ENCODE peak calls at places on chromosomes 16 and 17, in six cellular contexts. H, U, C, N, Z and T are unnamed samples. For H3K4me1 and H3K27me3, the result is how much of the 10 kb centered on the place peaks cover.

GRCh38 chr17:34623856-34624766 is 44.7 kb downstream of the TMEM132E start:
- DNase-seq in H (no peak), U (no peak), C (no peak), N (no peak), Z (no peak), T (no peak)

GRCh38 chr17:79685121-79685520 is 45.6 kb upstream of the ENPP7 start:
- DNase-seq in H (no peak), U (no peak), C (no peak), N (no peak), Z (no peak), T (no peak)

GRCh38 chr17:17782425-17783120 is 54.2 kb downstream of the SREBF1 start:
- DNase-seq in H (no peak), U (peak), C (no peak), N (no peak), Z (no peak), T (peak)

GRCh38 chr17:31574458-31574857 is 183.0 kb downstream of the RAB11FIP4 start:
- DNase-seq in H (no peak), U (no peak), C (no peak), N (no peak), Z (no peak), T (no peak)

GRCh38 chr17:39194985-39195524 is 2.4 kb downstream of the CACNB1 start:
- DNase-seq in H (no peak), U (no peak), C (no peak), N (no peak), Z (no peak), T (no peak)

GRCh38 chr16:46765050-46765449 is 16.9 kb upstream of the MYLK3 start:
- DNase-seq in H (no peak), U (peak), C (no peak), N (no peak), Z (no peak), T (peak)

GRCh38 chr16:54287758-54288591 is 1.4 kb upstream of the IRX3 start:
- DNase-seq in H (no peak), U (no peak), C (no peak), N (no peak), Z (no peak), T (no peak)

GRCh38 chr16:23847938-23848337 is 12.2 kb downstream of the PRKCB start:
- DNase-seq in H (no peak), U (no peak), C (peak), N (no peak), Z (no peak), T (no peak)

GRCh38 chr16:89404561-89404960 is 85.8 kb downstream of the ANKRD11 start:
- DNase-seq in H (no peak), U (no peak), C (no peak), N (no peak), Z (peak), T (no peak)

GRCh38 chr16:23544436-23544835 is 12.7 kb downstream of the EARS2 start:
- DNase-seq in H (no peak), U (no peak), C (no peak), N (no peak), Z (no peak), T (no peak)

GRCh38 chr17:16407911-16408588 is 7.3 kb upstream of the TRPV2 start:
- DNase-seq in H (peak), U (peak), C (no peak), N (peak), Z (peak), T (peak)

GRCh38 chr17:8696456-8696855 is 48.2 kb downstream of the CCDC42 start:
- DNase-seq in H (peak), U (peak), C (no peak), N (no peak), Z (no peak), T (no peak)

GRCh38 chr16:79336437-79337229 is 263.9 kb downstream of the MAF start:
- DNase-seq in H (no peak), U (no peak), C (no peak), N (no peak), Z (no peak), T (no peak)

GRCh38 chr16:78735337-78735736 is 635.9 kb downstream of the WWOX start:
- DNase-seq in H (no peak), U (no peak), C (no peak), N (no peak), Z (no peak), T (no peak)

GRCh38 chr17:32267690-32268205 is 2.1 kb downstream of the RHBDL3 start:
- DNase-seq in H (no peak), U (no peak), C (no peak), N (no peak), Z (no peak), T (no peak)

DNA sequence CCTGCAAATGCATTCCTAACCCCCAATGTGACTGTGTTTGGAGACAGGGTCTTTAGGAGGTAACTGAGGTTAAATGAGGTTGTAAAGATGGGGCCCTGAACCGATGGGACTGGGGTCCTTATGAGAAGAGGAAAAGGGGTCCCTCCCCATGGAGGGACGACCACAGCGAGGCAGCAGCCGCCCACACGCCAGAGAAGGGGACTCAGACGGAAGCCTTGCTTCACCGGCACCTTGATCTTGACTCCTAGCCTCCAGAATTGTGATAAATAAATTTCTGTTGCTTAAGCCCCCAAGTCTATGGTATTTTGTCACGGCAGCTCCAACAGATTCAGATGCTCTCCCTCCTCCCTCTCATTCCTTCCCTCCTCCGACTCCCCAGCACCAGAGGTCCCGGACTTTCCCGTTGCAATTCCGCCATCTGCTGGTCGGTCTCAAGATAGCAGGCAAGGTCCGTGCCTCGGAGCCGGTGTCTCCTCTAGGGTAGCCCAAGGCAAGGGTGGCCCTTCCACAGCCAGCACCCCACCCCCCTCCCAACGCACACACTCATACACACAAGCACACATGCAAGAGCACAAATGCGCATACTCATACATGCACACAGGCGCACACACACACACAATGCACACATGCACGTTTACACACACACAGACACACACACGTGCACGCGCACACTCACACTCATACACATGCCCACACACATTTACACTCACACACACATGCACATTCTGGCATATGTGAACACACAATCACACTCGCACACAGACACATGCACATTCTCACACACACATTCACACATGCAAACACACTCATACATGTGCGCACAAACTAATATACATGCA is 23.1 kb upstream of the C16orf78 start:
- DNase-seq in H (peak), U (peak), C (peak), N (no peak), Z (peak), T (peak)
- H3K4me1 ChIP-seq in H (under half), U (under half), C (under half), N (under half), Z (under half), T (under half)

GRCh38 chr17:61397086-61397842 is 2.4 kb upstream of the TBX2 start:
- DNase-seq in H (no peak), U (no peak), C (no peak), N (no peak), Z (no peak), T (no peak)

GRCh38 chr17:61400058-61400785 is 579 bp downstream of the TBX2 start:
- DNase-seq in H (peak), U (peak), C (no peak), N (no peak), Z (no peak), T (peak)

GRCh38 chr17:61399131-61400057 is at the start of gene TBX2:
- DNase-seq in H (peak), U (peak), C (no peak), N (peak), Z (peak), T (peak)

GRCh38 chr17:61396586-61397085 is 3.0 kb upstream of the TBX2 start:
- DNase-seq in H (no peak), U (no peak), C (no peak), N (no peak), Z (no peak), T (no peak)

DNA sequence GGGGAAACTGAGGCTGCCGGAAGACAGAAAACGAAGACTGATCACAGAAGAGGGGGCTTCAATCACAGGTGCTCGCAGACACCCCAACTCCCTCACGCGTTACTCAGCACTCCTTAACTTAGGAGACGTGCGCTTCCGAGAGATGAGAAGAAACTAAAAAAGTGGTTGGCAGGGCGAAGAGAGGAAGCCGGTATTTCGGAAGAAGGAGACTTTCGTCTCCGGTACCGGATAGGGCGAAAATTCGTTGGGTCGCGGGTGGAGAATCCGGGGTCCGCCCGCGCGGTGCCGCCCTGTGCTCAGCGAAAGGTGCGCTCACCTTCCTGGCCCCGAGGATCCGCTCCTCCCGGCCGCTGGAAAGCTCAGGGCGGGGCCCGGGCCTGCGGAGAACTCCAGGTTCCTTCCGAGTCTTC is 917 bp upstream of the TBX2 start:
- DNase-seq in H (no peak), U (no peak), C (no peak), N (no peak), Z (no peak), T (no peak)
- H3K27me3 ChIP-seq in H (under half), U (under half), C (under half), N (under half), Z (half or more), T (under half)

GRCh38 chr17:78374189-78374588 is 4.3 kb upstream of the PGS1 start:
- DNase-seq in H (no peak), U (no peak), C (no peak), N (no peak), Z (no peak), T (no peak)

GRCh38 chr17:78376161-78376560 is 2.3 kb upstream of the PGS1 start:
- DNase-seq in H (no peak), U (peak), C (no peak), N (no peak), Z (no peak), T (no peak)

GRCh38 chr17:78374631-78375274 is 3.7 kb upstream of the PGS1 start:
- DNase-seq in H (no peak), U (peak), C (no peak), N (no peak), Z (no peak), T (peak)

GRCh38 chr17:78377858-78378224 is 608 bp upstream of the PGS1 start:
- DNase-seq in H (no peak), U (no peak), C (no peak), N (no peak), Z (no peak), T (no peak)

GRCh38 chr17:78375401-78376079 is 2.9 kb upstream of the PGS1 start:
- DNase-seq in H (peak), U (peak), C (no peak), N (no peak), Z (no peak), T (no peak)
- H3K4me1 ChIP-seq in H (under half), U (under half), C (under half), N (under half), Z (under half), T (under half)

GRCh38 chr17:82334204-82334621 is 647 bp upstream of the SECTM1 start:
- DNase-seq in H (no peak), U (no peak), C (no peak), N (no peak), Z (no peak), T (no peak)
- H3K27me3 ChIP-seq in H (under half), U (under half), C (under half), N (under half), Z (under half), T (under half)

GRCh38 chr17:64778367-64779290 is 116.5 kb upstream of the SMURF2 start:
- DNase-seq in H (peak), U (peak), C (no peak), N (no peak), Z (peak), T (no peak)

GRCh38 chr17:64779344-64780095 is 117.4 kb upstream of the SMURF2 start:
- DNase-seq in H (peak), U (no peak), C (no peak), N (no peak), Z (peak), T (no peak)

GRCh38 chr17:64775701-64776570 is 113.8 kb upstream of the SMURF2 start:
- DNase-seq in H (no peak), U (no peak), C (no peak), N (peak), Z (no peak), T (peak)

GRCh38 chr17:64778102-64778366 is 115.9 kb upstream of the SMURF2 start:
- DNase-seq in H (no peak), U (no peak), C (no peak), N (no peak), Z (no peak), T (no peak)

GRCh38 chr17:64777413-64778101 is 115.5 kb upstream of the SMURF2 start:
- DNase-seq in H (no peak), U (no peak), C (no peak), N (no peak), Z (peak), T (peak)
- H3K4me1 ChIP-seq in H (under half), U (under half), C (under half), N (under half), Z (under half), T (under half)

GRCh38 chr16:86702824-86703588 is 124.7 kb downstream of the FOXL1 start:
- DNase-seq in H (no peak), U (no peak), C (no peak), N (no peak), Z (no peak), T (no peak)

GRCh38 chr16:86704516-86704915 is 126.2 kb downstream of the FOXL1 start:
- DNase-seq in H (no peak), U (no peak), C (no peak), N (no peak), Z (no peak), T (no peak)

GRCh38 chr16:86700396-86700945 is 122.1 kb downstream of the FOXL1 start:
- DNase-seq in H (no peak), U (no peak), C (no peak), N (no peak), Z (no peak), T (no peak)

GRCh38 chr16:86697715-86698114 is 119.4 kb downstream of the FOXL1 start:
- DNase-seq in H (no peak), U (peak), C (no peak), N (no peak), Z (no peak), T (peak)

GRCh38 chr16:86701286-86701975 is 123.1 kb downstream of the FOXL1 start:
- DNase-seq in H (no peak), U (no peak), C (no peak), N (no peak), Z (no peak), T (no peak)
- H3K27me3 ChIP-seq in H (under half), U (under half), C (under half), N (under half), Z (under half), T (under half)

GRCh38 chr17:40419559-40420331 is 2.0 kb upstream of the TOP2A start:
- DNase-seq in H (no peak), U (no peak), C (no peak), N (no peak), Z (no peak), T (peak)
- H3K4me1 ChIP-seq in H (under half), U (under half), C (under half), N (under half), Z (under half), T (under half)